ENCODE peak calls at places on chromosome 3, in seven cellular contexts. J is iPS-NIHi11; Z is KG1; D is activated naive CD4-positive, alpha-beta T cell; U is NCI-H69; O is T-helper 9 cell; H is Ammon's horn. F is an unnamed sample.

GRCh38 chr3:125006190-125006855 is 49.5 kb downstream of the HEG1 start:
- DNase-seq in O (no peak), D (no peak), J (no peak), U (no peak), Z (no peak), H (no peak), F (no peak)

GRCh38 chr3:190265795-190266194 is 56.5 kb downstream of the CLDN1 start:
- DNase-seq in O (no peak), Z (no peak), H (no peak), D (no peak), U (no peak), J (no peak), F (no peak)

GRCh38 chr3:94162700-94163099 is 99.8 kb downstream of the NSUN3 start:
- DNase-seq in O (no peak), Z (no peak), H (no peak), U (peak), J (no peak), D (no peak), F (no peak)

GRCh38 chr3:174202561-174202960 is 656.6 kb upstream of the NAALADL2 start:
- DNase-seq in Z (no peak), H (peak), J (no peak), U (peak), D (no peak), O (no peak), F (no peak)

GRCh38 chr3:120557115-120557514 is 39.0 kb upstream of the NDUFB4 start:
- DNase-seq in U (no peak), Z (no peak), H (no peak), D (no peak), J (no peak), O (no peak), F (no peak)

GRCh38 chr3:78613366-78614008 is 1154.3 kb downstream of the ROBO1 start:
- DNase-seq in H (no peak), D (no peak), O (no peak), Z (no peak), J (no peak), U (peak), F (peak)

GRCh38 chr3:111244760-111245159 is 173.1 kb downstream of the NECTIN3 start:
- DNase-seq in U (no peak), D (no peak), J (no peak), Z (no peak), H (no peak), O (no peak), F (no peak)

GRCh38 chr3:52798978-52799476 is 4.4 kb downstream of the ITIH3 start:
- DNase-seq in O (no peak), U (peak), J (peak), D (no peak), Z (no peak), H (no peak), F (peak)

GRCh38 chr3:194133661-194134230 is 2.2 kb upstream of the HES1 start:
- DNase-seq in Z (no peak), D (no peak), O (no peak), J (peak), H (no peak), U (peak), F (no peak)

F was measured in cerebellar cortex.